ENCODE peak calls at places on chromosomes 13 and 19, in seven cellular contexts. A is osteocyte; R is GM20000; J is nephron progenitor cell; K is colonic mucosa; O is CD4-positive, alpha-beta T cell; L is Calu3. V is an unnamed sample.

GRCh38 chr19:6767081-6767356 is 216 bp downstream of the SH2D3A start:
- DNase-seq in A (no peak), R (no peak), J (no peak), K (peak), O (no peak), L (no peak), V (no peak)

GRCh38 chr19:10836478-10837325 is 690 bp upstream of the TMED1 start:
- DNase-seq in A (no peak), R (peak), J (peak), K (peak), O (peak), L (peak), V (peak)

GRCh38 chr13:114089751-114090400 is 42.5 kb downstream of the RASA3 start:
- DNase-seq in A (no peak), R (no peak), J (no peak), K (no peak), O (no peak), L (no peak), V (no peak)

GRCh38 chr13:60080871-60081270 is 82.9 kb downstream of the DIAPH3 start:
- DNase-seq in A (no peak), R (no peak), J (no peak), K (no peak), O (no peak), L (no peak), V (no peak)

GRCh38 chr19:572891-573825 is 762 bp downstream of the BSG start:
- DNase-seq in A (peak), R (no peak), J (peak), K (peak), O (no peak), L (peak), V (no peak)

GRCh38 chr19:575527-576506 is 3.4 kb downstream of the BSG start:
- DNase-seq in A (peak), R (no peak), J (no peak), K (no peak), O (no peak), L (no peak), V (no peak)

GRCh38 chr19:47097396-47098217 is 16.0 kb downstream of the ZC3H4 start:
- DNase-seq in A (no peak), R (no peak), J (no peak), K (peak), O (no peak), L (peak), V (peak)

GRCh38 chr13:24306632-24307031 is 2.7 kb upstream of the C1QTNF9 start:
- DNase-seq in A (no peak), R (no peak), J (no peak), K (no peak), O (no peak), L (no peak), V (no peak)

GRCh38 chr19:34844254-34844653 is 71.2 kb upstream of the ZNF599 start:
- DNase-seq in A (peak), R (no peak), J (no peak), K (no peak), O (no peak), L (no peak), V (no peak)

GRCh38 chr19:4602915-4603314 is 36.4 kb upstream of the TNFAIP8L1 start:
- DNase-seq in A (no peak), R (no peak), J (no peak), K (no peak), O (no peak), L (no peak), V (no peak)

GRCh38 chr13:30576528-30576927 is 41.2 kb upstream of the USPL1 start:
- DNase-seq in A (no peak), R (no peak), J (no peak), K (no peak), O (peak), L (no peak), V (no peak)

GRCh38 chr19:19111138-19111835 is 27.0 kb downstream of the TMEM161A start:
- DNase-seq in A (no peak), R (no peak), J (no peak), K (no peak), O (no peak), L (no peak), V (peak)

GRCh38 chr13:60591348-60591747 is 194.3 kb downstream of the TDRD3 start:
- DNase-seq in A (no peak), R (no peak), J (no peak), K (no peak), O (no peak), L (no peak), V (no peak)

GRCh38 chr13:21225082-21225481 is 48.6 kb downstream of the MRPL57 start:
- DNase-seq in A (no peak), R (no peak), J (no peak), K (no peak), O (no peak), L (no peak), V (no peak)
- TF ChIP-seq CTCF in A (no peak), R (no peak), J (no peak), K (no peak), O (no peak), L (no peak), V (no peak)

DNA sequence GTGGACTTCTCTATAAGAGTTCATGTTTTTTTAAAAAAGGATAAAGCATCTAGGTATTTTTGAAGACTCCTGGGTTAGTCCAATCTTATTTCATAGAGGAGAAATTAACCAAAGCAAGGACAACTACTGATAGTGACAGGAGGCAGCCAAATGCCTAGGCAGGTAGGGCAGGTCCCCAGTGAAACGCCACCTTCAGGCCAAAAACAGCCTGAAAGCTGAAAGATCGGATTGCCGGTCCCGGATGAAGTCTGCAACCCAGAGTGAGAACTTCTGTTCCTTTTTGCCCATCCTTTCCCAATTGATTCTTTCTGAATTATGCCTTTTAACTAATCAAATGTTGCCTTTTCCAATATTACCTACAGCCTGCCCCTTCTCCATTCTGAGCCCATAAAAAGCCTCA is 6.1 kb upstream of the GGACT start:
- DNase-seq in A (no peak), R (no peak), J (peak), K (peak), O (no peak), L (peak), V (no peak)
- TF ChIP-seq CTCF in A (no peak), R (no peak), J (peak), K (peak), O (peak), L (no peak), V (no peak)

DNA sequence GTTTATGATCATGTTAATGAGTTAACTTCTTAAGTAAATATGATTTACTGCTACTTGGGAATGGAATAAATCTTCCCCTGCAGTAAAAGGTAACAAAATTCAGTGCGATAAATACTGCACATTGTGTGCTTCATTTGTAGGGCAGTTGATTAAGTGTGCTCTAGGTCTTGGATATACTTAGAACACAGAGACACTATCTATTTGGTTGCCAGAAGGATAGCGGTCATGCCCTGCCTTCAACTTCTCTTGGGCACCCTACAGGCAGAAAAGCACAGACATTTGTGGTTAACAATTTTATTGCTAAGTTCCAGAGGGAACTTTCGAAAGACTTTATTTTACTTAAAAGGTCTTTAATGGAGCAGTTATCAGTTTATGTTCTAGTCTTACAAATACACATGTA is 605.8 kb downstream of the PCDH9 start:
- DNase-seq in A (no peak), R (no peak), J (no peak), K (no peak), O (no peak), L (no peak), V (no peak)
- TF ChIP-seq CTCF in A (no peak), R (no peak), J (no peak), K (no peak), O (no peak), L (no peak), V (no peak)

DNA sequence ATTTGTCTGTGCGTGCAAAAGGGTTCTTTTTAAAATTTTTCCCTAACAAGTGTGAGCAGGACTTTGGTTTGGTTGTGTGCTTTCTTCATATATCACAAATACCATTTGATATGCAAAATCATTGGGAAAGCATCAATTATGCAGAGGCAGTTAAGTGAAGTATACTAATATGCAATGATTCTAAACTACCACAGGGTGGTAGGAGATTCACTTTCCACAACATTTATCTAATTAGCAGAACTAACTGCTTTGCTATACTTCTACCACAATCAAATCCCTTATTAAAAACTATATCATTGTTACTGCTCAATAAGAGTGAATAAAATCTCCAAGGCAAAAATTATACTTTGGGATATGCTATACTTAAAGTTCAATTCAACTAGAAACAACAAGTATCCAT is 2738.9 kb upstream of the PCDH20 start:
- DNase-seq in A (no peak), R (no peak), J (no peak), K (no peak), O (no peak), L (no peak), V (no peak)
- TF ChIP-seq CTCF in A (peak), R (no peak), J (no peak), K (no peak), O (no peak), L (no peak), V (no peak)

GRCh38 chr13:77506874-77507273 is 28.6 kb upstream of the SCEL start:
- DNase-seq in A (no peak), R (no peak), J (no peak), K (no peak), O (no peak), L (no peak), V (no peak)
- TF ChIP-seq CTCF in A (peak), R (no peak), J (peak), K (no peak), O (no peak), L (no peak), V (no peak)

GRCh38 chr19:54138777-54139256 is 1.3 kb downstream of the CNOT3 start:
- DNase-seq in A (no peak), R (no peak), J (peak), K (no peak), O (no peak), L (no peak), V (no peak)

GRCh38 chr19:54137114-54137912 is at the start of gene CNOT3:
- DNase-seq in A (peak), R (peak), J (peak), K (peak), O (peak), L (peak), V (peak)

GRCh38 chr19:54136864-54137113 is 773 bp upstream of the CNOT3 start:
- DNase-seq in A (no peak), R (no peak), J (no peak), K (no peak), O (no peak), L (no peak), V (no peak)

GRCh38 chr19:54136086-54136863 is 1.3 kb upstream of the CNOT3 start:
- DNase-seq in A (no peak), R (no peak), J (no peak), K (peak), O (no peak), L (no peak), V (no peak)

DNA sequence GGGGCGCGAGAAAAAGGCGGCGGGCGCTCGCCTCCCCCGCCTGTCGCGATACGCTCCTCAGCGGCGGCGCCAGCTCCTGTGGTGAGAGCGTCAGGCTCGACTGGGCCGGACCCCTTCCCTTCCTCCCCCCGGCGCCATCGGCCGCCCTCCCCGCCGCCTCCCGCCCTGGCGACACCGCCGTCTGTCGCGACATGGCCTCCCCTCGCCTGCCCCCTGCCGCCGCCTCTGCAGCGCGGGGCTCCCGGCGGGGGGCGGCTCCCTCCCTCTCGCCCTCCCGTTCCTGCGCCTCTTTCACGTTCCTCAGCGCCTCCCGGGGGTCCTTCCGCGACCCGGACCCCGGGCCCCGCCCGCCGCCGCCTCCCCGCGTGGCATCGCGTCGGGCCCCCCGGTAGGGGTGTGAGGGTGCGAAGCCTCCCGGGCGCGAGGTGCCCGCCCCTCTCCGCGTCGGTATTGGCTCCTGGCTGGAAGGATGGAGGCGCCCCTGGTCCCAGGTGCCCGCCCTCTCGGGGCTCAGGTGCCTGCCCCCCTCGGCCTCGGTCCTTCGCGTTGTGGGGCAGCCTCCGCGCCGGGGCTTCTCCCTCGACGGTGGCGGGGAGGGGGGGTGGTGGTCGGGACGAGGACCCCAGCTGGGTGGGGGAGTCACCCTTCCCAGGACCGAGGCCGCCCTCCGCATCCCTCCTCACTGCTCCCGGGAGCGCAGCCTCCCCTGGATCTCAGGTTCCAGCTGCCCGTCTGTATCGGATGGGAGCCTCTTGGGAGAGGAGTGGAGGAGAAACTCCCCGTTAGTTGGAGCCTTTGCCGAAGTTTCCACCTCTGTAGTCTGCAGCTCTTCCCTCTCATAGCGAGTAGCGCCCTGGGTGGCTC is 583 bp downstream of the CNOT3 start:
- DNase-seq in A (no peak), R (no peak), J (peak), K (peak), O (no peak), L (peak), V (no peak)
- TF ChIP-seq CTCF in A (peak), R (no peak), J (peak), K (no peak), O (no peak), L (peak), V (no peak)

GRCh38 chr19:16497837-16498236 is 1.6 kb downstream of the C19orf44 start:
- DNase-seq in A (no peak), R (no peak), J (no peak), K (no peak), O (no peak), L (no peak), V (no peak)

GRCh38 chr19:16497042-16497441 is 848 bp downstream of the C19orf44 start:
- DNase-seq in A (no peak), R (no peak), J (no peak), K (no peak), O (no peak), L (no peak), V (no peak)

GRCh38 chr19:16496613-16496983 is 404 bp downstream of the C19orf44 start:
- DNase-seq in A (no peak), R (no peak), J (no peak), K (peak), O (no peak), L (no peak), V (no peak)

DNA sequence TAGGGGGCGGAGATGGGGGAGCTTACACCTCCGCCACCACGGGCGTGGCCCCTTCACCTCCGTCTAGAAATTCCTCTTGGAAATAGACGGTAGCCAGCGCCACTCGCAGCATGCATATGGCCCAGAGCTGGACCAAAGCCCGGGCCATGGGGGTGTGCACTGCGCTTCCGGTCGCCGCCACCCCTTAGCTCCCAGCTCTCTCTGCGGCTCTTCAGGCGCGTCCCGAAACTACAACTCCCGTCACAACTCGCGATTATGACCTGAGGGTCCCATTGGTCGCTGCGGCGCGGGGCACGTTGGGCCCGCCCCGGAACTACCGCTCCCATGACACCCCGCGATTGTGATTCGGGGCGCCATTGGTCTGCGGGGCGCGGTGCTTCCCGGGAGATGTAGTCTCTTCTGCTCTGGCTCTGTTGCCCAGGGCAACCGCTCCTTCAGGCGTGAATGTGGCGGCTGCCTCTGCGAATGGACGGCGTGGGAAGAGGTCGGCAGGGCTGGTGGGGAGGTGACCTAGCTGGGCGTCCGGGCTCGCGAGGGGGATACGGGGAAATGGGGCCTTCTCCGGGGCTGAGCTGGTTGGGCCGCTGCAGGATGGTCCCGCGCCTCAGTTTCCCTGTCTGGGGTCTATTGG is at the start of the genes C19orf44 and CALR3:
- DNase-seq in A (peak), R (peak), J (peak), K (peak), O (peak), L (peak), V (peak)
- TF ChIP-seq CTCF in A (no peak), R (no peak), J (no peak), K (no peak), O (no peak), L (no peak), V (no peak)

GRCh38 chr13:51260154-51260553 is 38.0 kb downstream of the FAM124A start:
- DNase-seq in A (no peak), R (no peak), J (no peak), K (no peak), O (no peak), L (no peak), V (no peak)

GRCh38 chr13:51258612-51259358 is 36.6 kb downstream of the FAM124A start:
- DNase-seq in A (no peak), R (no peak), J (peak), K (no peak), O (no peak), L (no peak), V (no peak)

GRCh38 chr13:51255556-51255955 is 33.4 kb downstream of the FAM124A start:
- DNase-seq in A (no peak), R (no peak), J (no peak), K (no peak), O (no peak), L (no peak), V (no peak)

GRCh38 chr13:51259359-51259645 is 37.1 kb downstream of the FAM124A start:
- DNase-seq in A (no peak), R (no peak), J (no peak), K (no peak), O (no peak), L (no peak), V (no peak)

DNA sequence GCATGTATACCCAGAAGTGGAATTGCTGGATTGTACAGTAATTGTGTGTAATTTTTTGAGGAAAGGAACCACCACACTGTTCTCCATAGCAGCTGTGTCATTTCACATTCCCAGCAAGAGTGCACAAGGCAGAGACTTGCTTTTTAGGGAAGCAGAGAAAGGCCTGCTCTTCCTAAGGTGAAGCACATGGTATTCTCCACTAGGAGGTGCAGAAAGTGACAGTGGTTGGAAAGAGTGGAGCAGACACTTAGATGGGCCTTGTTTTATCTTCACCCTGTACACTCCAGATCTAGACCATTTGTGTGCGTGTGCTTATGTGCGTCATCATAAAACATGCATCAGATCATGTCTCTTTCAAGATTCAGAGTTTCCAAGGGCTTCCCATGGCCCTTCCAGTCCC is 35.0 kb downstream of the FAM124A start:
- DNase-seq in A (no peak), R (no peak), J (no peak), K (no peak), O (no peak), L (no peak), V (no peak)
- TF ChIP-seq CTCF in A (no peak), R (no peak), J (no peak), K (no peak), O (no peak), L (no peak), V (no peak)

GRCh38 chr19:54882758-54883157 is 8.7 kb downstream of the FCAR start:
- DNase-seq in A (no peak), R (peak), J (no peak), K (no peak), O (no peak), L (no peak), V (no peak)
- TF ChIP-seq CTCF in A (no peak), R (no peak), J (no peak), K (no peak), O (no peak), L (no peak), V (no peak)

GRCh38 chr13:49055021-49055420 is 79.3 kb downstream of the FNDC3A start:
- DNase-seq in A (no peak), R (no peak), J (no peak), K (no peak), O (no peak), L (no peak), V (no peak)

GRCh38 chr13:49058761-49059160 is 83.0 kb downstream of the FNDC3A start:
- DNase-seq in A (no peak), R (no peak), J (no peak), K (no peak), O (no peak), L (no peak), V (no peak)

GRCh38 chr13:49060698-49061387 is 85.1 kb downstream of the FNDC3A start:
- DNase-seq in A (no peak), R (no peak), J (no peak), K (no peak), O (no peak), L (no peak), V (no peak)

GRCh38 chr13:49053899-49054298 is 78.2 kb downstream of the FNDC3A start:
- DNase-seq in A (no peak), R (no peak), J (no peak), K (no peak), O (no peak), L (no peak), V (no peak)

GRCh38 chr13:49057176-49057575 is 81.5 kb downstream of the FNDC3A start:
- DNase-seq in A (no peak), R (no peak), J (no peak), K (no peak), O (no peak), L (no peak), V (no peak)
- TF ChIP-seq CTCF in A (no peak), R (no peak), J (no peak), K (no peak), O (no peak), L (no peak), V (no peak)

V was measured in coronary artery.